ENCODE peak calls at places on chromosomes 5 and 9, in ten cellular contexts. One of them, this sample, is unnamed.

GRCh38 chr9:124513374-124513994 is 6.3 kb upstream of the NR5A1 start:
- DNase-seq in SK-N-DZ: no peak
- DNase-seq in left kidney: no peak
- DNase-seq in OCI-LY7: peak
- DNase-seq in activated naive CD8-positive, alpha-beta T cell treated with anti-CD3 and anti-CD28 coated beads, Interleukin-2, amount 50 U/mL, for 16 hours: no peak
- DNase-seq in NCI-H2171: no peak
- DNase-seq in caudate nucleus: no peak
- DNase-seq in HS-5: no peak
- DNase-seq in HEK293T: no peak
- DNase-seq in globus pallidus: no peak
- DNase-seq in this sample: no peak

GRCh38 chr5:32131604-32132003 is 42.5 kb downstream of the GOLPH3 start:
- DNase-seq in NCI-H2171: no peak
- DNase-seq in SK-N-DZ: no peak
- DNase-seq in OCI-LY7: no peak
- DNase-seq in HEK293T: no peak
- DNase-seq in HS-5: no peak
- DNase-seq in globus pallidus: no peak
- DNase-seq in left kidney: no peak
- DNase-seq in caudate nucleus: no peak
- DNase-seq in activated naive CD8-positive, alpha-beta T cell treated with anti-CD3 and anti-CD28 coated beads, Interleukin-2, amount 50 U/mL, for 16 hours: no peak
- DNase-seq in this sample: no peak

GRCh38 chr5:40685952-40686351 is 6.2 kb downstream of the PTGER4 start:
- DNase-seq in left kidney: no peak
- DNase-seq in SK-N-DZ: no peak
- DNase-seq in HS-5: no peak
- DNase-seq in NCI-H2171: no peak
- DNase-seq in OCI-LY7: no peak
- DNase-seq in HEK293T: no peak
- DNase-seq in globus pallidus: no peak
- DNase-seq in activated naive CD8-positive, alpha-beta T cell treated with anti-CD3 and anti-CD28 coated beads, Interleukin-2, amount 50 U/mL, for 16 hours: no peak
- DNase-seq in caudate nucleus: no peak
- DNase-seq in this sample: no peak

GRCh38 chr5:61884242-61884855 is 421.7 kb upstream of the KIF2A start:
- DNase-seq in HS-5: no peak
- DNase-seq in globus pallidus: no peak
- DNase-seq in HEK293T: no peak
- DNase-seq in SK-N-DZ: no peak
- DNase-seq in left kidney: peak
- DNase-seq in OCI-LY7: no peak
- DNase-seq in caudate nucleus: no peak
- DNase-seq in activated naive CD8-positive, alpha-beta T cell treated with anti-CD3 and anti-CD28 coated beads, Interleukin-2, amount 50 U/mL, for 16 hours: no peak
- DNase-seq in NCI-H2171: no peak
- DNase-seq in this sample: no peak

GRCh38 chr9:79447760-79448159 is 124.0 kb upstream of the TLE4 start:
- DNase-seq in NCI-H2171: no peak
- DNase-seq in OCI-LY7: no peak
- DNase-seq in HS-5: no peak
- DNase-seq in caudate nucleus: no peak
- DNase-seq in HEK293T: peak
- DNase-seq in activated naive CD8-positive, alpha-beta T cell treated with anti-CD3 and anti-CD28 coated beads, Interleukin-2, amount 50 U/mL, for 16 hours: no peak
- DNase-seq in left kidney: peak
- DNase-seq in SK-N-DZ: no peak
- DNase-seq in globus pallidus: no peak
- DNase-seq in this sample: no peak

GRCh38 chr9:20620658-20621552 is 1.4 kb downstream of the MLLT3 start:
- DNase-seq in activated naive CD8-positive, alpha-beta T cell treated with anti-CD3 and anti-CD28 coated beads, Interleukin-2, amount 50 U/mL, for 16 hours: peak
- DNase-seq in HEK293T: no peak
- DNase-seq in globus pallidus: peak
- DNase-seq in NCI-H2171: no peak
- DNase-seq in HS-5: no peak
- DNase-seq in caudate nucleus: peak
- DNase-seq in SK-N-DZ: no peak
- DNase-seq in OCI-LY7: peak
- DNase-seq in left kidney: peak
- DNase-seq in this sample: no peak

GRCh38 chr5:124790261-124790894 is 43.9 kb upstream of the ZNF608 start:
- DNase-seq in SK-N-DZ: no peak
- DNase-seq in HEK293T: no peak
- DNase-seq in activated naive CD8-positive, alpha-beta T cell treated with anti-CD3 and anti-CD28 coated beads, Interleukin-2, amount 50 U/mL, for 16 hours: no peak
- DNase-seq in NCI-H2171: no peak
- DNase-seq in HS-5: no peak
- DNase-seq in OCI-LY7: no peak
- DNase-seq in left kidney: no peak
- DNase-seq in globus pallidus: no peak
- DNase-seq in caudate nucleus: no peak
- DNase-seq in this sample: no peak

GRCh38 chr9:82894961-82895902 is 167.7 kb downstream of the RASEF start:
- DNase-seq in caudate nucleus: no peak
- DNase-seq in HS-5: no peak
- DNase-seq in HEK293T: peak
- DNase-seq in OCI-LY7: no peak
- DNase-seq in NCI-H2171: peak
- DNase-seq in SK-N-DZ: peak
- DNase-seq in globus pallidus: no peak
- DNase-seq in left kidney: peak
- DNase-seq in activated naive CD8-positive, alpha-beta T cell treated with anti-CD3 and anti-CD28 coated beads, Interleukin-2, amount 50 U/mL, for 16 hours: no peak
- DNase-seq in this sample: no peak

GRCh38 chr9:137900584-137901310 is 23.2 kb downstream of the CACNA1B start:
- DNase-seq in globus pallidus: no peak
- DNase-seq in OCI-LY7: no peak
- DNase-seq in SK-N-DZ: no peak
- DNase-seq in NCI-H2171: no peak
- DNase-seq in HS-5: no peak
- DNase-seq in HEK293T: no peak
- DNase-seq in caudate nucleus: no peak
- DNase-seq in left kidney: no peak
- DNase-seq in activated naive CD8-positive, alpha-beta T cell treated with anti-CD3 and anti-CD28 coated beads, Interleukin-2, amount 50 U/mL, for 16 hours: no peak
- DNase-seq in this sample: no peak

GRCh38 chr5:132277971-132278964 is 15.9 kb upstream of the SLC22A4 start:
- DNase-seq in left kidney: peak
- DNase-seq in SK-N-DZ: no peak
- DNase-seq in activated naive CD8-positive, alpha-beta T cell treated with anti-CD3 and anti-CD28 coated beads, Interleukin-2, amount 50 U/mL, for 16 hours: no peak
- DNase-seq in OCI-LY7: no peak
- DNase-seq in HS-5: no peak
- DNase-seq in caudate nucleus: no peak
- DNase-seq in globus pallidus: no peak
- DNase-seq in NCI-H2171: no peak
- DNase-seq in HEK293T: no peak
- DNase-seq in this sample: no peak

GRCh38 chr5:10607023-10607665 is 43.3 kb downstream of the ANKRD33B start:
- DNase-seq in activated naive CD8-positive, alpha-beta T cell treated with anti-CD3 and anti-CD28 coated beads, Interleukin-2, amount 50 U/mL, for 16 hours: no peak
- DNase-seq in HEK293T: peak
- DNase-seq in globus pallidus: no peak
- DNase-seq in SK-N-DZ: peak
- DNase-seq in caudate nucleus: no peak
- DNase-seq in NCI-H2171: peak
- DNase-seq in OCI-LY7: peak
- DNase-seq in HS-5: no peak
- DNase-seq in left kidney: peak
- DNase-seq in this sample: no peak

GRCh38 chr5:83184534-83184933 is 107.2 kb downstream of the XRCC4 start:
- DNase-seq in activated naive CD8-positive, alpha-beta T cell treated with anti-CD3 and anti-CD28 coated beads, Interleukin-2, amount 50 U/mL, for 16 hours: no peak
- DNase-seq in OCI-LY7: no peak
- DNase-seq in HS-5: no peak
- DNase-seq in NCI-H2171: no peak
- DNase-seq in globus pallidus: no peak
- DNase-seq in SK-N-DZ: no peak
- DNase-seq in caudate nucleus: no peak
- DNase-seq in left kidney: peak
- DNase-seq in HEK293T: no peak
- DNase-seq in this sample: no peak

GRCh38 chr9:84294551-84294950 is 46.0 kb downstream of the SLC28A3 start:
- DNase-seq in HS-5: no peak
- DNase-seq in caudate nucleus: no peak
- DNase-seq in activated naive CD8-positive, alpha-beta T cell treated with anti-CD3 and anti-CD28 coated beads, Interleukin-2, amount 50 U/mL, for 16 hours: no peak
- DNase-seq in globus pallidus: no peak
- DNase-seq in SK-N-DZ: no peak
- DNase-seq in HEK293T: peak
- DNase-seq in NCI-H2171: no peak
- DNase-seq in OCI-LY7: no peak
- DNase-seq in left kidney: no peak
- DNase-seq in this sample: no peak

GRCh38 chr9:105835721-105836120 is 141.4 kb downstream of the TMEM38B start:
- DNase-seq in left kidney: peak
- DNase-seq in NCI-H2171: no peak
- DNase-seq in HEK293T: no peak
- DNase-seq in caudate nucleus: no peak
- DNase-seq in SK-N-DZ: peak
- DNase-seq in globus pallidus: no peak
- DNase-seq in activated naive CD8-positive, alpha-beta T cell treated with anti-CD3 and anti-CD28 coated beads, Interleukin-2, amount 50 U/mL, for 16 hours: no peak
- DNase-seq in OCI-LY7: no peak
- DNase-seq in HS-5: no peak
- DNase-seq in this sample: no peak

GRCh38 chr5:82397741-82398320 is 119.7 kb upstream of the RPS23 start:
- DNase-seq in OCI-LY7: no peak
- DNase-seq in globus pallidus: no peak
- DNase-seq in SK-N-DZ: no peak
- DNase-seq in HEK293T: no peak
- DNase-seq in NCI-H2171: no peak
- DNase-seq in left kidney: no peak
- DNase-seq in HS-5: no peak
- DNase-seq in activated naive CD8-positive, alpha-beta T cell treated with anti-CD3 and anti-CD28 coated beads, Interleukin-2, amount 50 U/mL, for 16 hours: no peak
- DNase-seq in caudate nucleus: no peak
- DNase-seq in this sample: no peak

GRCh38 chr5:75202935-75203334 is 33.7 kb downstream of the ANKRD31 start:
- DNase-seq in HS-5: no peak
- DNase-seq in left kidney: peak
- DNase-seq in globus pallidus: no peak
- DNase-seq in activated naive CD8-positive, alpha-beta T cell treated with anti-CD3 and anti-CD28 coated beads, Interleukin-2, amount 50 U/mL, for 16 hours: no peak
- DNase-seq in caudate nucleus: no peak
- DNase-seq in HEK293T: no peak
- DNase-seq in SK-N-DZ: no peak
- DNase-seq in NCI-H2171: no peak
- DNase-seq in OCI-LY7: no peak
- DNase-seq in this sample: no peak

GRCh38 chr5:173123416-173123815 is 20.9 kb upstream of the BNIP1 start:
- DNase-seq in SK-N-DZ: no peak
- DNase-seq in left kidney: no peak
- DNase-seq in NCI-H2171: no peak
- DNase-seq in caudate nucleus: no peak
- DNase-seq in HEK293T: no peak
- DNase-seq in activated naive CD8-positive, alpha-beta T cell treated with anti-CD3 and anti-CD28 coated beads, Interleukin-2, amount 50 U/mL, for 16 hours: no peak
- DNase-seq in globus pallidus: no peak
- DNase-seq in OCI-LY7: no peak
- DNase-seq in HS-5: no peak
- DNase-seq in this sample: no peak

GRCh38 chr5:80959138-80959537 is 1.0 kb upstream of the RASGRF2 start:
- DNase-seq in caudate nucleus: no peak
- DNase-seq in NCI-H2171: no peak
- DNase-seq in activated naive CD8-positive, alpha-beta T cell treated with anti-CD3 and anti-CD28 coated beads, Interleukin-2, amount 50 U/mL, for 16 hours: no peak
- DNase-seq in HS-5: no peak
- DNase-seq in left kidney: no peak
- DNase-seq in HEK293T: no peak
- DNase-seq in globus pallidus: no peak
- DNase-seq in OCI-LY7: no peak
- DNase-seq in SK-N-DZ: no peak
- DNase-seq in this sample: no peak

This sample was measured in SK-MEL-5.